ENCODE peak calls at places on chromosomes 1 and 21, in seven cellular contexts. X is HCT116, G is HepG2, J is SK-N-SH, Z is GM12878, O is H1, L is K562. E is an unnamed sample.
A peak's percentile ranks its signal among the peaks of the same experiment; 100 is the strongest.

GRCh38 chr1:192461684-192462083 is 113.9 kb upstream of the RGS1 start:
- DNase-seq in X (no peak), G (no peak), J (no peak), Z (no peak), O (no peak), L (no peak), E (no peak)

GRCh38 chr1:9075023-9075422 is 5.6 kb upstream of the SLC2A5 start:
- DNase-seq in X (no peak), G (peak; percentile 17), J (no peak), Z (peak; percentile 27), O (no peak), L (no peak), E (no peak)

GRCh38 chr21:14677023-14677422 is 130.9 kb upstream of the SAMSN1 start:
- DNase-seq in X (no peak), G (no peak), J (no peak), Z (no peak), O (no peak), L (peak; percentile 34), E (no peak)

GRCh38 chr1:21217812-21218596 is 41.3 kb upstream of the EIF4G3 start:
- DNase-seq in X (no peak), G (peak; percentile 16), J (peak; percentile 77), Z (no peak), O (peak; percentile 96), L (peak; percentile 71), E (no peak)

GRCh38 chr1:19042675-19043578 is 86.5 kb upstream of the IFFO2 start:
- DNase-seq in X (no peak), G (no peak), J (peak; percentile 16), Z (no peak), O (no peak), L (no peak), E (no peak)

GRCh38 chr1:115400426-115400825 is 62.4 kb upstream of the NGF start:
- DNase-seq in X (no peak), G (no peak), J (no peak), Z (no peak), O (no peak), L (no peak), E (no peak)

GRCh38 chr21:38323721-38324591 is 67.2 kb downstream of the KCNJ15 start:
- DNase-seq in X (no peak), G (no peak), J (no peak), Z (no peak), O (no peak), L (no peak), E (no peak)

GRCh38 chr1:178267646-178268094 is 173.8 kb downstream of the RASAL2 start:
- DNase-seq in X (peak; percentile 7), G (no peak), J (no peak), Z (no peak), O (no peak), L (no peak), E (no peak)

GRCh38 chr21:33070921-33071877 is 1.3 kb downstream of the OLIG1 start:
- DNase-seq in X (no peak), G (no peak), J (peak; percentile 22), Z (no peak), O (peak; percentile 72), L (no peak), E (peak; percentile 21)

GRCh38 chr1:86487131-86487804 is 18.5 kb downstream of the CLCA1 start:
- DNase-seq in X (no peak), G (no peak), J (no peak), Z (no peak), O (no peak), L (no peak), E (no peak)

GRCh38 chr1:89022167-89022959 is at the start of gene GBP3:
- DNase-seq in X (peak; percentile 18), G (no peak), J (no peak), Z (peak; percentile 33), O (no peak), L (no peak), E (no peak)

GRCh38 chr1:241842565-241842964 is 5.4 kb upstream of the EXO1 start:
- DNase-seq in X (no peak), G (no peak), J (no peak), Z (no peak), O (no peak), L (no peak), E (no peak)

GRCh38 chr1:160985723-160986122 is 31.1 kb upstream of the ITLN2 start:
- DNase-seq in X (no peak), G (no peak), J (no peak), Z (no peak), O (no peak), L (no peak), E (no peak)

GRCh38 chr1:56409112-56409691 is 170.2 kb downstream of the PLPP3 start:
- DNase-seq in X (peak; percentile 47), G (peak; percentile 56), J (no peak), Z (no peak), O (peak; percentile 79), L (peak; percentile 23), E (peak; percentile 30)

GRCh38 chr1:115118086-115118485 is 28.8 kb upstream of the TSPAN2 start:
- DNase-seq in X (no peak), G (no peak), J (no peak), Z (no peak), O (no peak), L (no peak), E (peak; percentile 86)

GRCh38 chr1:81254560-81254959 is 546.2 kb upstream of the ADGRL2 start:
- DNase-seq in X (peak; percentile 12), G (peak; percentile 1), J (no peak), Z (no peak), O (peak; percentile 54), L (no peak), E (peak; percentile 12)

GRCh38 chr1:2279210-2279639 is 51.1 kb downstream of the SKI start:
- DNase-seq in X (no peak), G (no peak), J (no peak), Z (no peak), O (peak; percentile 88), L (no peak), E (no peak)

GRCh38 chr1:71089536-71090270 is 8.9 kb upstream of the ZRANB2 start:
- DNase-seq in X (no peak), G (no peak), J (no peak), Z (no peak), O (no peak), L (no peak), E (no peak)

GRCh38 chr1:234728740-234729139 is 118.8 kb upstream of the IRF2BP2 start:
- DNase-seq in X (no peak), G (no peak), J (no peak), Z (no peak), O (no peak), L (no peak), E (no peak)

GRCh38 chr1:116785006-116785405 is 30.8 kb downstream of the CD2 start:
- DNase-seq in X (no peak), G (no peak), J (no peak), Z (no peak), O (peak; percentile 26), L (no peak), E (no peak)

GRCh38 chr1:29279896-29280779 is 43.8 kb downstream of the PTPRU start:
- DNase-seq in X (no peak), G (no peak), J (no peak), Z (no peak), O (no peak), L (no peak), E (no peak)

GRCh38 chr1:22347854-22348760 is 103.5 kb upstream of the ZBTB40 start:
- DNase-seq in X (no peak), G (peak; percentile 91), J (no peak), Z (no peak), O (no peak), L (no peak), E (peak; percentile 16)

GRCh38 chr1:15410884-15411245 is 1.2 kb downstream of the EFHD2 start:
- DNase-seq in X (no peak), G (no peak), J (no peak), Z (no peak), O (no peak), L (no peak), E (no peak)

GRCh38 chr1:90850181-90850924 is 133.3 kb upstream of the BARHL2 start:
- DNase-seq in X (no peak), G (peak; percentile 29), J (peak; percentile 63), Z (no peak), O (no peak), L (peak; percentile 74), E (no peak)

GRCh38 chr21:25970254-25970930 is 200.2 kb downstream of the APP start:
- DNase-seq in X (no peak), G (no peak), J (no peak), Z (no peak), O (no peak), L (no peak), E (no peak)

GRCh38 chr1:43047135-43047534 is 88.5 kb upstream of the SLC2A1 start:
- DNase-seq in X (no peak), G (no peak), J (no peak), Z (no peak), O (no peak), L (no peak), E (no peak)

GRCh38 chr1:43052322-43052721 is 93.7 kb upstream of the SLC2A1 start:
- DNase-seq in X (no peak), G (no peak), J (no peak), Z (no peak), O (no peak), L (no peak), E (no peak)

GRCh38 chr1:43044572-43045361 is 86.1 kb upstream of the SLC2A1 start:
- DNase-seq in X (no peak), G (peak; percentile 84), J (peak; percentile 52), Z (no peak), O (no peak), L (peak; percentile 88), E (no peak)

GRCh38 chr1:43049487-43049886 is 90.8 kb upstream of the SLC2A1 start:
- DNase-seq in X (no peak), G (no peak), J (no peak), Z (no peak), O (no peak), L (no peak), E (no peak)

GRCh38 chr1:43048601-43049011 is 89.9 kb upstream of the SLC2A1 start:
- DNase-seq in X (no peak), G (no peak), J (no peak), Z (no peak), O (no peak), L (no peak), E (no peak)
- TF ChIP-seq JUND in X (no peak), G (no peak), J (no peak), Z (no peak), O (no peak), L (no peak), E (no peak)

GRCh38 chr1:151058682-151059341 is 610 bp downstream of the CDC42SE1 start:
- DNase-seq in X (no peak), G (no peak), J (peak; percentile 53), Z (no peak), O (peak; percentile 61), L (no peak), E (peak; percentile 96)
- TF ChIP-seq JUND in X (no peak), G (no peak), J (no peak), Z (no peak), O (no peak), L (no peak), E (no peak)

DNA sequence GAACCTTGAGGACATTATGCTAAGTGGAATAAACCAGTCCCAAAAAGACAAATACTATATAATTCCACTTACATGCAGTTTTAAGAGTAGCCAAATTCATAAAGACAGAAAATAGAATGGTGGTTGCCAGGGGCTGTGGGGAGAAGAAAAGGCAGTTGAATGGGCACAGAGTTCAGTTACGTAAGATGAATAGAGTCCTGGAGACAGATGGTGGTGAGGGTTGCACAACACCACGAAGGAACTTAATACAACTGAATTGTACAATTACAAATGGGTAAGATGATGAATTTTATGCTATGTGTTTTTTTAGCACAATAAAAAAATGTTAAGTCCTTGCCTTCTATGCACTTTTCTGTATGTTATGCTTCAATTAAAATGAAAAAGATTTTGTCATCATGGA is 66.6 kb downstream of the CD34 start:
- DNase-seq in X (no peak), G (no peak), J (no peak), Z (no peak), O (no peak), L (no peak), E (no peak)
- TF ChIP-seq JUND in X (no peak), G (no peak), J (no peak), Z (no peak), O (no peak), L (no peak), E (no peak)

GRCh38 chr1:227728059-227728891 is 6.8 kb downstream of the JMJD4 start:
- DNase-seq in X (peak; percentile 57), G (peak; percentile 69), J (peak; percentile 94), Z (peak; percentile 24), O (peak; percentile 82), L (peak; percentile 85), E (peak; percentile 87)
- TF ChIP-seq JUND in X (no peak), G (peak; percentile 40), J (no peak), Z (no peak), O (no peak), L (no peak), E (no peak)